ENCODE peak calls at places on chromosomes 16 and 17, in nine cellular contexts. One of them, this sample, is unnamed.

GRCh38 chr16:73916839-73917594 is 379.6 kb upstream of the PSMD7 start:
- DNase-seq in brain microvascular endothelial cell: no peak
- DNase-seq in psoas muscle: no peak
- DNase-seq in stomach: no peak
- DNase-seq in fibroblast of lung: no peak
- DNase-seq in CD4-positive, alpha-beta T cell: no peak
- DNase-seq in endothelial cell of umbilical vein: no peak
- DNase-seq in AG04450: no peak
- DNase-seq in osteoblast: no peak
- DNase-seq in this sample: no peak

GRCh38 chr16:1299012-1299867 is 10.2 kb upstream of the UBE2I start:
- DNase-seq in brain microvascular endothelial cell: no peak
- DNase-seq in stomach: peak
- DNase-seq in CD4-positive, alpha-beta T cell: no peak
- DNase-seq in fibroblast of lung: no peak
- DNase-seq in AG04450: no peak
- DNase-seq in osteoblast: peak
- DNase-seq in endothelial cell of umbilical vein: no peak
- DNase-seq in psoas muscle: no peak
- DNase-seq in this sample: no peak

GRCh38 chr16:17374668-17375255 is 96.0 kb downstream of the XYLT1 start:
- DNase-seq in CD4-positive, alpha-beta T cell: no peak
- DNase-seq in psoas muscle: no peak
- DNase-seq in osteoblast: no peak
- DNase-seq in fibroblast of lung: no peak
- DNase-seq in AG04450: no peak
- DNase-seq in stomach: no peak
- DNase-seq in brain microvascular endothelial cell: no peak
- DNase-seq in endothelial cell of umbilical vein: no peak
- DNase-seq in this sample: no peak

GRCh38 chr17:36686123-36686669 is 84.8 kb downstream of the MRM1 start:
- DNase-seq in endothelial cell of umbilical vein: no peak
- DNase-seq in psoas muscle: no peak
- DNase-seq in fibroblast of lung: no peak
- DNase-seq in osteoblast: no peak
- DNase-seq in AG04450: no peak
- DNase-seq in stomach: no peak
- DNase-seq in CD4-positive, alpha-beta T cell: no peak
- DNase-seq in brain microvascular endothelial cell: no peak
- DNase-seq in this sample: no peak

GRCh38 chr16:5350118-5350517 is 252.5 kb upstream of the EEF2KMT start:
- DNase-seq in fibroblast of lung: peak
- DNase-seq in osteoblast: no peak
- DNase-seq in AG04450: no peak
- DNase-seq in CD4-positive, alpha-beta T cell: no peak
- DNase-seq in psoas muscle: no peak
- DNase-seq in stomach: no peak
- DNase-seq in endothelial cell of umbilical vein: no peak
- DNase-seq in brain microvascular endothelial cell: no peak
- DNase-seq in this sample: no peak

GRCh38 chr17:82000803-82001649 is 21.7 kb downstream of the CENPX start:
- DNase-seq in endothelial cell of umbilical vein: no peak
- DNase-seq in AG04450: no peak
- DNase-seq in psoas muscle: no peak
- DNase-seq in brain microvascular endothelial cell: no peak
- DNase-seq in CD4-positive, alpha-beta T cell: no peak
- DNase-seq in stomach: no peak
- DNase-seq in fibroblast of lung: no peak
- DNase-seq in osteoblast: no peak
- DNase-seq in this sample: no peak

GRCh38 chr17:67633751-67634191 is 84.0 kb upstream of the NOL11 start:
- DNase-seq in endothelial cell of umbilical vein: peak
- DNase-seq in CD4-positive, alpha-beta T cell: no peak
- DNase-seq in psoas muscle: no peak
- DNase-seq in stomach: no peak
- DNase-seq in AG04450: no peak
- DNase-seq in fibroblast of lung: no peak
- DNase-seq in brain microvascular endothelial cell: no peak
- DNase-seq in osteoblast: peak
- DNase-seq in this sample: no peak

GRCh38 chr17:77749316-77749715 is 209.2 kb upstream of the TNRC6C start:
- DNase-seq in AG04450: no peak
- DNase-seq in stomach: no peak
- DNase-seq in fibroblast of lung: no peak
- DNase-seq in endothelial cell of umbilical vein: no peak
- DNase-seq in brain microvascular endothelial cell: no peak
- DNase-seq in CD4-positive, alpha-beta T cell: no peak
- DNase-seq in osteoblast: no peak
- DNase-seq in psoas muscle: no peak
- DNase-seq in this sample: no peak

GRCh38 chr16:85192233-85192632 is 80.0 kb upstream of the CIBAR2 start:
- DNase-seq in brain microvascular endothelial cell: no peak
- DNase-seq in CD4-positive, alpha-beta T cell: no peak
- DNase-seq in fibroblast of lung: no peak
- DNase-seq in endothelial cell of umbilical vein: no peak
- DNase-seq in osteoblast: no peak
- DNase-seq in AG04450: no peak
- DNase-seq in psoas muscle: no peak
- DNase-seq in stomach: no peak
- DNase-seq in this sample: no peak

GRCh38 chr17:21076242-21076641 is 33.4 kb upstream of the USP22 start:
- DNase-seq in CD4-positive, alpha-beta T cell: no peak
- DNase-seq in osteoblast: no peak
- DNase-seq in fibroblast of lung: no peak
- DNase-seq in AG04450: no peak
- DNase-seq in psoas muscle: no peak
- DNase-seq in stomach: no peak
- DNase-seq in endothelial cell of umbilical vein: no peak
- DNase-seq in brain microvascular endothelial cell: no peak
- DNase-seq in this sample: no peak

GRCh38 chr17:11852911-11853310 is 144.4 kb downstream of the ZNF18 start:
- DNase-seq in fibroblast of lung: peak
- DNase-seq in brain microvascular endothelial cell: no peak
- DNase-seq in stomach: no peak
- DNase-seq in osteoblast: no peak
- DNase-seq in CD4-positive, alpha-beta T cell: no peak
- DNase-seq in psoas muscle: no peak
- DNase-seq in AG04450: no peak
- DNase-seq in endothelial cell of umbilical vein: no peak
- DNase-seq in this sample: no peak

GRCh38 chr16:55468352-55468990 is 10.5 kb upstream of the MMP2 start:
- DNase-seq in fibroblast of lung: no peak
- DNase-seq in psoas muscle: no peak
- DNase-seq in osteoblast: no peak
- DNase-seq in stomach: no peak
- DNase-seq in endothelial cell of umbilical vein: no peak
- DNase-seq in AG04450: no peak
- DNase-seq in CD4-positive, alpha-beta T cell: no peak
- DNase-seq in brain microvascular endothelial cell: no peak
- DNase-seq in this sample: no peak

GRCh38 chr17:44121997-44122824 is 1.2 kb downstream of the HDAC5 start:
- DNase-seq in stomach: no peak
- DNase-seq in fibroblast of lung: no peak
- DNase-seq in psoas muscle: no peak
- DNase-seq in AG04450: no peak
- DNase-seq in CD4-positive, alpha-beta T cell: no peak
- DNase-seq in endothelial cell of umbilical vein: no peak
- DNase-seq in brain microvascular endothelial cell: no peak
- DNase-seq in osteoblast: peak
- DNase-seq in this sample: no peak

GRCh38 chr16:76910931-76911330 is 280.1 kb upstream of the MON1B start:
- DNase-seq in brain microvascular endothelial cell: peak
- DNase-seq in psoas muscle: no peak
- DNase-seq in stomach: no peak
- DNase-seq in osteoblast: peak
- DNase-seq in endothelial cell of umbilical vein: no peak
- DNase-seq in CD4-positive, alpha-beta T cell: no peak
- DNase-seq in AG04450: peak
- DNase-seq in fibroblast of lung: peak
- DNase-seq in this sample: no peak

GRCh38 chr17:82031303-82031884 is at the start of gene RAC3:
- DNase-seq in endothelial cell of umbilical vein: no peak
- DNase-seq in stomach: no peak
- DNase-seq in AG04450: no peak
- DNase-seq in CD4-positive, alpha-beta T cell: no peak
- DNase-seq in brain microvascular endothelial cell: no peak
- DNase-seq in osteoblast: peak
- DNase-seq in psoas muscle: no peak
- DNase-seq in fibroblast of lung: peak
- DNase-seq in this sample: no peak

GRCh38 chr16:66521951-66522771 is 27.8 kb downstream of the TK2 start:
- DNase-seq in CD4-positive, alpha-beta T cell: peak
- DNase-seq in osteoblast: peak
- DNase-seq in AG04450: no peak
- DNase-seq in endothelial cell of umbilical vein: peak
- DNase-seq in stomach: peak
- DNase-seq in fibroblast of lung: peak
- DNase-seq in brain microvascular endothelial cell: peak
- DNase-seq in psoas muscle: no peak
- DNase-seq in this sample: peak

GRCh38 chr16:66523861-66524354 is 26.0 kb downstream of the TK2 start:
- DNase-seq in osteoblast: no peak
- DNase-seq in brain microvascular endothelial cell: no peak
- DNase-seq in CD4-positive, alpha-beta T cell: no peak
- DNase-seq in psoas muscle: no peak
- DNase-seq in AG04450: no peak
- DNase-seq in endothelial cell of umbilical vein: peak
- DNase-seq in stomach: no peak
- DNase-seq in fibroblast of lung: no peak
- DNase-seq in this sample: no peak

GRCh38 chr16:66525396-66526180 is 24.3 kb downstream of the TK2 start:
- DNase-seq in psoas muscle: no peak
- DNase-seq in endothelial cell of umbilical vein: no peak
- DNase-seq in brain microvascular endothelial cell: no peak
- DNase-seq in AG04450: no peak
- DNase-seq in fibroblast of lung: peak
- DNase-seq in CD4-positive, alpha-beta T cell: no peak
- DNase-seq in stomach: no peak
- DNase-seq in osteoblast: peak
- DNase-seq in this sample: no peak

GRCh38 chr16:66522816-66523590 is 26.9 kb downstream of the TK2 start:
- DNase-seq in stomach: no peak
- DNase-seq in fibroblast of lung: no peak
- DNase-seq in brain microvascular endothelial cell: no peak
- DNase-seq in endothelial cell of umbilical vein: no peak
- DNase-seq in psoas muscle: no peak
- DNase-seq in CD4-positive, alpha-beta T cell: no peak
- DNase-seq in osteoblast: no peak
- DNase-seq in AG04450: no peak
- DNase-seq in this sample: no peak

GRCh38 chr16:66524601-66525164 is 25.2 kb downstream of the TK2 start:
- DNase-seq in AG04450: no peak
- DNase-seq in stomach: no peak
- DNase-seq in brain microvascular endothelial cell: no peak
- DNase-seq in endothelial cell of umbilical vein: no peak
- DNase-seq in osteoblast: no peak
- DNase-seq in psoas muscle: no peak
- DNase-seq in CD4-positive, alpha-beta T cell: no peak
- DNase-seq in fibroblast of lung: no peak
- DNase-seq in this sample: no peak
- H3K27ac ChIP-seq in AG04450: no peak
- H3K27ac ChIP-seq in stomach: no peak
- H3K27ac ChIP-seq in brain microvascular endothelial cell: no peak
- H3K27ac ChIP-seq in endothelial cell of umbilical vein: no peak
- H3K27ac ChIP-seq in osteoblast: peak
- H3K27ac ChIP-seq in psoas muscle: peak
- H3K27ac ChIP-seq in CD4-positive, alpha-beta T cell: peak
- H3K27ac ChIP-seq in fibroblast of lung: no peak
- H3K27ac ChIP-seq in this sample: peak

GRCh38 chr16:4340443-4340842 is 10.7 kb downstream of the PAM16 start:
- DNase-seq in stomach: no peak
- DNase-seq in endothelial cell of umbilical vein: no peak
- DNase-seq in brain microvascular endothelial cell: no peak
- DNase-seq in psoas muscle: no peak
- DNase-seq in osteoblast: no peak
- DNase-seq in CD4-positive, alpha-beta T cell: no peak
- DNase-seq in AG04450: no peak
- DNase-seq in fibroblast of lung: no peak
- DNase-seq in this sample: no peak
- H3K27ac ChIP-seq in stomach: no peak
- H3K27ac ChIP-seq in endothelial cell of umbilical vein: no peak
- H3K27ac ChIP-seq in brain microvascular endothelial cell: no peak
- H3K27ac ChIP-seq in psoas muscle: no peak
- H3K27ac ChIP-seq in osteoblast: no peak
- H3K27ac ChIP-seq in CD4-positive, alpha-beta T cell: no peak
- H3K27ac ChIP-seq in AG04450: no peak
- H3K27ac ChIP-seq in fibroblast of lung: no peak
- H3K27ac ChIP-seq in this sample: no peak

GRCh38 chr16:3690470-3690918 is 26.8 kb downstream of the TRAP1 start:
- DNase-seq in fibroblast of lung: peak
- DNase-seq in CD4-positive, alpha-beta T cell: peak
- DNase-seq in psoas muscle: peak
- DNase-seq in brain microvascular endothelial cell: peak
- DNase-seq in osteoblast: peak
- DNase-seq in endothelial cell of umbilical vein: peak
- DNase-seq in AG04450: peak
- DNase-seq in stomach: peak
- DNase-seq in this sample: peak
- H3K27ac ChIP-seq in fibroblast of lung: peak
- H3K27ac ChIP-seq in CD4-positive, alpha-beta T cell: no peak
- H3K27ac ChIP-seq in psoas muscle: peak
- H3K27ac ChIP-seq in brain microvascular endothelial cell: no peak
- H3K27ac ChIP-seq in osteoblast: peak
- H3K27ac ChIP-seq in endothelial cell of umbilical vein: no peak
- H3K27ac ChIP-seq in AG04450: peak
- H3K27ac ChIP-seq in stomach: no peak
- H3K27ac ChIP-seq in this sample: peak

GRCh38 chr17:27573971-27574525 is 56.9 kb upstream of the LGALS9 start:
- DNase-seq in psoas muscle: no peak
- DNase-seq in osteoblast: peak
- DNase-seq in fibroblast of lung: peak
- DNase-seq in CD4-positive, alpha-beta T cell: no peak
- DNase-seq in stomach: no peak
- DNase-seq in brain microvascular endothelial cell: peak
- DNase-seq in endothelial cell of umbilical vein: no peak
- DNase-seq in AG04450: no peak
- DNase-seq in this sample: no peak

GRCh38 chr17:27573548-27573947 is 57.4 kb upstream of the LGALS9 start:
- DNase-seq in AG04450: no peak
- DNase-seq in osteoblast: no peak
- DNase-seq in stomach: no peak
- DNase-seq in psoas muscle: no peak
- DNase-seq in brain microvascular endothelial cell: no peak
- DNase-seq in endothelial cell of umbilical vein: no peak
- DNase-seq in fibroblast of lung: no peak
- DNase-seq in CD4-positive, alpha-beta T cell: no peak
- DNase-seq in this sample: no peak

GRCh38 chr17:27570578-27570914 is 60.4 kb upstream of the LGALS9 start:
- DNase-seq in osteoblast: peak
- DNase-seq in AG04450: no peak
- DNase-seq in psoas muscle: no peak
- DNase-seq in endothelial cell of umbilical vein: no peak
- DNase-seq in brain microvascular endothelial cell: no peak
- DNase-seq in stomach: no peak
- DNase-seq in fibroblast of lung: no peak
- DNase-seq in CD4-positive, alpha-beta T cell: no peak
- DNase-seq in this sample: no peak

GRCh38 chr17:27571563-27572129 is 59.3 kb upstream of the LGALS9 start:
- DNase-seq in psoas muscle: peak
- DNase-seq in osteoblast: no peak
- DNase-seq in stomach: no peak
- DNase-seq in fibroblast of lung: no peak
- DNase-seq in AG04450: no peak
- DNase-seq in endothelial cell of umbilical vein: no peak
- DNase-seq in CD4-positive, alpha-beta T cell: no peak
- DNase-seq in brain microvascular endothelial cell: no peak
- DNase-seq in this sample: no peak

GRCh38 chr17:27572665-27573064 is 58.3 kb upstream of the LGALS9 start:
- DNase-seq in AG04450: no peak
- DNase-seq in endothelial cell of umbilical vein: no peak
- DNase-seq in stomach: no peak
- DNase-seq in CD4-positive, alpha-beta T cell: no peak
- DNase-seq in psoas muscle: no peak
- DNase-seq in fibroblast of lung: peak
- DNase-seq in brain microvascular endothelial cell: peak
- DNase-seq in osteoblast: peak
- DNase-seq in this sample: no peak
- H3K27ac ChIP-seq in AG04450: peak
- H3K27ac ChIP-seq in endothelial cell of umbilical vein: no peak
- H3K27ac ChIP-seq in stomach: no peak
- H3K27ac ChIP-seq in CD4-positive, alpha-beta T cell: no peak
- H3K27ac ChIP-seq in psoas muscle: peak
- H3K27ac ChIP-seq in fibroblast of lung: no peak
- H3K27ac ChIP-seq in brain microvascular endothelial cell: peak
- H3K27ac ChIP-seq in osteoblast: no peak
- H3K27ac ChIP-seq in this sample: no peak

This sample was measured in caudate nucleus.